ENCODE peak calls at places on chromosomes 2 and 18, in nine cellular contexts. C is A673, T is colonic mucosa, S is dorsolateral prefrontal cortex, W is lower lobe of right lung, G is cardiac fibroblast, I is GM12865, B is ovary, D is thoracic aorta. K is an unnamed sample.

GRCh38 chr2:178072383-178073301 is at the start of gene PDE11A:
- DNase-seq in C (peak; percentile 75), T (peak; percentile 93), S (no peak), W (peak; percentile 86), G (peak; percentile 68), I (peak; percentile 30), B (peak; percentile 58), D (peak; percentile 63), K (peak; percentile 88)

GRCh38 chr2:84302513-84303412 is 156.3 kb downstream of the SUCLG1 start:
- DNase-seq in C (peak; percentile 55), T (peak; percentile 66), S (no peak), W (no peak), G (peak; percentile 60), I (peak; percentile 68), B (no peak), D (no peak), K (no peak)

GRCh38 chr2:240230424-240230945 is 90.0 kb upstream of the OTOS start:
- DNase-seq in C (no peak), T (peak; percentile 8), S (no peak), W (no peak), G (no peak), I (no peak), B (no peak), D (no peak), K (peak; percentile 71)

GRCh38 chr2:71479261-71479660 is 25.9 kb downstream of the DYSF start:
- DNase-seq in C (no peak), T (no peak), S (no peak), W (no peak), G (no peak), I (no peak), B (no peak), D (no peak), K (no peak)

GRCh38 chr2:47076586-47077441 is 78.3 kb downstream of the STPG4 start:
- DNase-seq in C (peak; percentile 22), T (peak; percentile 60), S (no peak), W (peak; percentile 73), G (peak; percentile 99), I (no peak), B (no peak), D (peak; percentile 72), K (no peak)

GRCh38 chr2:207160115-207160514 is 5.6 kb downstream of the KLF7 start:
- DNase-seq in C (no peak), T (no peak), S (no peak), W (no peak), G (peak; percentile 31), I (no peak), B (no peak), D (no peak), K (no peak)

GRCh38 chr2:174614261-174614660 is 16.7 kb upstream of the WIPF1 start:
- DNase-seq in C (no peak), T (no peak), S (no peak), W (no peak), G (peak; percentile 92), I (no peak), B (no peak), D (no peak), K (no peak)

GRCh38 chr2:589551-589950 is 87.7 kb downstream of the TMEM18 start:
- DNase-seq in C (no peak), T (no peak), S (no peak), W (no peak), G (no peak), I (no peak), B (no peak), D (no peak), K (no peak)

GRCh38 chr2:23523651-23524260 is 138.8 kb downstream of the KLHL29 start:
- DNase-seq in C (no peak), T (no peak), S (no peak), W (no peak), G (no peak), I (no peak), B (peak; percentile 84), D (peak; percentile 32), K (no peak)

GRCh38 chr2:71261534-71261933 is 34.6 kb upstream of the PAIP2B start:
- DNase-seq in C (no peak), T (no peak), S (no peak), W (no peak), G (no peak), I (no peak), B (no peak), D (no peak), K (no peak)

GRCh38 chr18:13103366-13103765 is 112.2 kb downstream of the CEP192 start:
- DNase-seq in C (peak; percentile 27), T (no peak), S (no peak), W (no peak), G (peak; percentile 14), I (no peak), B (no peak), D (no peak), K (no peak)

GRCh38 chr2:191245869-191246531 is 796 bp downstream of the MYO1B start:
- DNase-seq in C (peak; percentile 86), T (peak; percentile 84), S (no peak), W (peak; percentile 86), G (peak; percentile 70), I (no peak), B (peak; percentile 76), D (no peak), K (peak; percentile 87)

GRCh38 chr2:95329891-95330822 is 33.0 kb downstream of the KCNIP3 start:
- DNase-seq in C (no peak), T (no peak), S (peak; percentile 62), W (no peak), G (no peak), I (no peak), B (no peak), D (no peak), K (no peak)

GRCh38 chr2:212145111-212145510 is 393.5 kb downstream of the ERBB4 start:
- DNase-seq in C (peak; percentile 17), T (no peak), S (no peak), W (no peak), G (peak; percentile 75), I (no peak), B (no peak), D (no peak), K (no peak)

GRCh38 chr2:165825041-165825440 is 31.0 kb upstream of the GALNT3 start:
- DNase-seq in C (peak; percentile 41), T (no peak), S (no peak), W (no peak), G (peak; percentile 19), I (no peak), B (peak; percentile 35), D (no peak), K (no peak)

GRCh38 chr2:62940697-62941096 is 109.9 kb upstream of the OTX1 start:
- DNase-seq in C (no peak), T (no peak), S (no peak), W (no peak), G (no peak), I (no peak), B (no peak), D (no peak), K (no peak)

GRCh38 chr2:69356471-69356870 is 30.6 kb downstream of the GFPT1 start:
- DNase-seq in C (no peak), T (no peak), S (no peak), W (no peak), G (no peak), I (no peak), B (no peak), D (no peak), K (no peak)

DNA sequence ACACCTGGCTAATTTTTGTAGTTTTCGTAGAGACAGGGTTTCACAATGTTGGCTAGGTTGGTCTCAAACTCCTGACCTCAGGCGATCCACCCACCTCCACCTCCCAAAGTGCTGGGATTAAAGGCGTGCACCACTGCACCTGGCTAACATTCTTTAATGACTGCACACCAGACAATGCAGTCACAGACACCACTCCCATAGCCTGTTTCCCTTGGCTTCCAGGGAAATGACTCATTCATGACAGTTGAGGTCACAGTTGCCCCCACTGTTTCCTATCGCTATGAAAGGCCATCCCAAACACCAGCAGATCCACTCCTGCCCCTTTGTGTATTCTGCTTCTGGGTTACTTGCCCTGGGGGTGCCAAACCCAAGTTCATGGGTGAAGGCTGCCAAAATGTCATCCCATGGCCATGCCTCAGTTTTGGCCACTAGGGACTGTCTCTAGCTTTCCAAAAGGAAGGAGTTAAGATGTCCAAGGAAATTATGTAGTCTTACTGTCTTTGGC is 8.7 kb downstream of the CHMP1B start:
- DNase-seq in C (no peak), T (peak; percentile 45), S (no peak), W (no peak), G (peak; percentile 95), I (no peak), B (no peak), D (no peak), K (no peak)
- TF ChIP-seq CTCF in C (no peak), T (no peak), S (no peak), W (no peak), G (peak; percentile 30), I (no peak), B (no peak), D (no peak), K (peak; percentile 18)

GRCh38 chr2:217370391-217370790 is 510.5 kb upstream of the TNP1 start:
- DNase-seq in C (peak; percentile 10), T (no peak), S (no peak), W (no peak), G (peak; percentile 88), I (no peak), B (no peak), D (no peak), K (no peak)
- TF ChIP-seq CTCF in C (no peak), T (no peak), S (no peak), W (no peak), G (no peak), I (no peak), B (no peak), D (no peak), K (no peak)

GRCh38 chr2:85753035-85753524 is 711 bp upstream of the ATOH8 start:
- DNase-seq in C (peak; percentile 63), T (no peak), S (no peak), W (no peak), G (no peak), I (no peak), B (no peak), D (no peak), K (no peak)

GRCh38 chr2:85756195-85756594 is 2.4 kb downstream of the ATOH8 start:
- DNase-seq in C (no peak), T (no peak), S (no peak), W (no peak), G (no peak), I (no peak), B (no peak), D (no peak), K (no peak)

GRCh38 chr2:85753525-85754312 is at the start of gene ATOH8:
- DNase-seq in C (peak; percentile 72), T (peak; percentile 78), S (peak; percentile 59), W (peak; percentile 90), G (peak; percentile 72), I (peak; percentile 15), B (peak; percentile 76), D (no peak), K (no peak)

GRCh38 chr2:85755122-85756027 is 1.6 kb downstream of the ATOH8 start:
- DNase-seq in C (peak; percentile 30), T (no peak), S (no peak), W (no peak), G (peak; percentile 79), I (peak; percentile 16), B (no peak), D (no peak), K (no peak)

GRCh38 chr2:85754313-85755095 is 713 bp downstream of the ATOH8 start:
- DNase-seq in C (peak; percentile 73), T (no peak), S (no peak), W (peak; percentile 69), G (peak; percentile 73), I (peak; percentile 33), B (no peak), D (no peak), K (no peak)
- TF ChIP-seq CTCF in C (peak; percentile 25), T (no peak), S (peak; percentile 40), W (peak; percentile 42), G (peak; percentile 31), I (no peak), B (peak; percentile 50), D (peak; percentile 43), K (no peak)

GRCh38 chr2:29644949-29645348 is 276.4 kb downstream of the ALK start:
- DNase-seq in C (no peak), T (no peak), S (no peak), W (no peak), G (no peak), I (no peak), B (no peak), D (no peak), K (no peak)
- TF ChIP-seq CTCF in C (peak; percentile 21), T (no peak), S (no peak), W (no peak), G (peak; percentile 7), I (no peak), B (no peak), D (no peak), K (no peak)